ENCODE peak calls at places on chromosomes 5 and 9, in eight cellular contexts. U is sigmoid colon, A is spleen, Y is Panc1, Q is HCT116, K is GM12891, W is SK-N-SH, X is upper lobe of left lung. L is an unnamed sample.

GRCh38 chr9:14212116-14212515 is 101.8 kb downstream of the NFIB start:
- DNase-seq in U (no peak), A (no peak), Y (no peak), Q (no peak), K (no peak), W (no peak), X (no peak), L (no peak)

GRCh38 chr5:151454166-151454565 is 6.8 kb downstream of the SLC36A1 start:
- DNase-seq in U (no peak), A (no peak), Y (no peak), Q (no peak), K (no peak), W (no peak), X (no peak), L (no peak)

GRCh38 chr9:89815061-89815902 is 210.5 kb downstream of the GADD45G start:
- DNase-seq in U (no peak), A (peak; percentile 48), Y (no peak), Q (no peak), K (no peak), W (no peak), X (no peak), L (no peak)

GRCh38 chr9:123225374-123225813 is 43.0 kb downstream of the STRBP start:
- DNase-seq in U (no peak), A (no peak), Y (peak; percentile 35), Q (peak; percentile 6), K (peak; percentile 19), W (peak; percentile 20), X (peak; percentile 23), L (no peak)

GRCh38 chr9:91994422-91994821 is 44.4 kb upstream of the ROR2 start:
- DNase-seq in U (no peak), A (no peak), Y (no peak), Q (no peak), K (no peak), W (no peak), X (no peak), L (no peak)

GRCh38 chr5:179974946-179975712 is 67.4 kb upstream of the TBC1D9B start:
- DNase-seq in U (no peak), A (peak; percentile 89), Y (peak; percentile 2), Q (no peak), K (peak; percentile 38), W (peak; percentile 74), X (no peak), L (no peak)

GRCh38 chr5:15421798-15422456 is 78.1 kb upstream of the FBXL7 start:
- DNase-seq in U (no peak), A (no peak), Y (no peak), Q (no peak), K (no peak), W (no peak), X (no peak), L (no peak)

GRCh38 chr5:144144956-144145751 is 25.3 kb downstream of the YIPF5 start:
- DNase-seq in U (no peak), A (no peak), Y (no peak), Q (no peak), K (no peak), W (no peak), X (no peak), L (no peak)

GRCh38 chr5:65034029-65034781 is 265.5 kb downstream of the CWC27 start:
- DNase-seq in U (no peak), A (peak; percentile 77), Y (no peak), Q (no peak), K (no peak), W (no peak), X (no peak), L (peak; percentile 66)

GRCh38 chr5:5705010-5705409 is 282.5 kb downstream of the ICE1 start:
- DNase-seq in U (no peak), A (no peak), Y (no peak), Q (no peak), K (no peak), W (no peak), X (peak; percentile 32), L (no peak)

GRCh38 chr9:21555911-21556310 is 73.8 kb upstream of the IFNE start:
- DNase-seq in U (no peak), A (no peak), Y (no peak), Q (no peak), K (no peak), W (no peak), X (no peak), L (no peak)

GRCh38 chr9:133252301-133252776 is 22.7 kb downstream of the ABO start:
- DNase-seq in U (no peak), A (no peak), Y (no peak), Q (peak; percentile 27), K (no peak), W (peak; percentile 19), X (peak; percentile 95), L (peak; percentile 73)
- TF ChIP-seq POLR2AphosphoS5 in U (no peak), A (no peak), Y (no peak), Q (peak; percentile 33), K (no peak), W (no peak), X (peak; percentile 58), L (peak; percentile 62)

GRCh38 chr5:13917061-13917460 is 27.4 kb downstream of the DNAH5 start:
- DNase-seq in U (no peak), A (no peak), Y (no peak), Q (no peak), K (no peak), W (no peak), X (no peak), L (no peak)
- TF ChIP-seq POLR2AphosphoS5 in U (no peak), A (no peak), Y (no peak), Q (no peak), K (no peak), W (no peak), X (no peak), L (no peak)

DNA sequence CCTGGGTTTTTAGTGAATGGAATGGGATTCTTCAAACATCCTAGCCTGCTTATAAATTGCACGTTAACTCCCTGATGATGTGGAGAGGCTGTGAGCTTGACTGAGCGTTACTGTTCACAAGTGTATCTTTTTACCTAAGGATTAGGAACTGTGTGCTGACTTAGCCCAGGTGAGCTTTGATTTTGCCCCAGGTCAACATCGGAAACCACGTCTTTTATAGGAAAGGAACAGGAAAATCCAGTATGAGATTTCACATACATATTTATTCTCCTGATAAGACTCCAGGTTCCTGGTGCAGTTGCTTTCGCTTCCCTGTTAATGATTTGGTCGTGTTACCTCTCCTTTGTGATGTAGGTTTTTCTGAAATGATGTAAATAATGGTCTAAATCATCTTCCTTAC is 103.2 kb upstream of the BASP1 start:
- DNase-seq in U (no peak), A (no peak), Y (no peak), Q (no peak), K (no peak), W (no peak), X (no peak), L (peak; percentile 66)
- TF ChIP-seq POLR2AphosphoS5 in U (no peak), A (no peak), Y (no peak), Q (no peak), K (no peak), W (no peak), X (no peak), L (peak; percentile 75)

GRCh38 chr9:130766904-130767262 is 68.2 kb upstream of the ABL1 start:
- DNase-seq in U (no peak), A (no peak), Y (no peak), Q (no peak), K (no peak), W (no peak), X (no peak), L (no peak)
- TF ChIP-seq POLR2AphosphoS5 in U (no peak), A (no peak), Y (no peak), Q (no peak), K (no peak), W (no peak), X (no peak), L (no peak)

GRCh38 chr9:137702615-137703379 is 84.0 kb downstream of the EHMT1 start:
- DNase-seq in U (no peak), A (no peak), Y (no peak), Q (no peak), K (no peak), W (no peak), X (no peak), L (no peak)
- TF ChIP-seq POLR2AphosphoS5 in U (no peak), A (no peak), Y (no peak), Q (no peak), K (no peak), W (no peak), X (no peak), L (no peak)

GRCh38 chr9:33404782-33405362 is 2.5 kb upstream of the AQP7 start:
- DNase-seq in U (no peak), A (no peak), Y (no peak), Q (no peak), K (no peak), W (no peak), X (no peak), L (no peak)
- TF ChIP-seq POLR2AphosphoS5 in U (no peak), A (no peak), Y (no peak), Q (no peak), K (no peak), W (no peak), X (no peak), L (no peak)

DNA sequence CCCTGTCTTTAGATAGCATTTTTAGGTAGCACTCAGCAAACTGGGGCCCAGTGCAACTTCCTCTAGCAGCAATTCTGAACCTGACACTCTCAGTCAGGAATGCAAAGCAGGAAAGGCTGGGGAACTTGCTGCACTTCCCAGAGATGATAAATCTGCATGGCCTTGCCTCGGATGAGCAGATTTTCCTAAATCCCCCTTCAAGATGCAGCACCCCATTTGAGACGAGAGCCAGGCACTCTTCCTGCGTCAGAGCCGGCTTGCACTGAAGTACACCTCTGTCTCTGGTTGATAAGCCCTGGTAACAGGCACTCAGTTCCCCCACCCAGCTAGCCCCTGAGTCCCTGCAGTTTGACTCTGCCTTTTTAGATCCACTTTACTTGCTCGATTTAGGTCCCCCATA is 296.7 kb upstream of the PANK3 start:
- DNase-seq in U (no peak), A (no peak), Y (no peak), Q (no peak), K (no peak), W (no peak), X (no peak), L (no peak)
- TF ChIP-seq POLR2AphosphoS5 in U (no peak), A (no peak), Y (no peak), Q (no peak), K (no peak), W (no peak), X (no peak), L (no peak)

L was measured in stomach.